ENCODE peak calls at places on chromosome 16, in seven cellular contexts. One of them, this sample, is unnamed.
A peak's percentile ranks its signal among the peaks of the same experiment; 100 is the strongest.

GRCh38 chr16:66391726-66392670 is 25.5 kb downstream of the CDH5 start:
- DNase-seq in esophagus muscularis mucosa: no peak
- DNase-seq in tibial nerve: no peak
- DNase-seq in NB4: no peak
- DNase-seq in kidney: no peak
- DNase-seq in stomach: no peak
- DNase-seq in body of pancreas: no peak
- DNase-seq in this sample: no peak

GRCh38 chr16:22962905-22963304 is 148.9 kb downstream of the HS3ST2 start:
- DNase-seq in esophagus muscularis mucosa: no peak
- DNase-seq in tibial nerve: no peak
- DNase-seq in NB4: no peak
- DNase-seq in kidney: no peak
- DNase-seq in stomach: no peak
- DNase-seq in body of pancreas: no peak
- DNase-seq in this sample: no peak

GRCh38 chr16:19382084-19382801 is 35.4 kb upstream of the TMC5 start:
- DNase-seq in esophagus muscularis mucosa: no peak
- DNase-seq in tibial nerve: no peak
- DNase-seq in NB4: no peak
- DNase-seq in kidney: no peak
- DNase-seq in stomach: peak; percentile 41
- DNase-seq in body of pancreas: no peak
- DNase-seq in this sample: no peak

GRCh38 chr16:50800074-50800473 is 58.2 kb downstream of the CYLD start:
- DNase-seq in esophagus muscularis mucosa: no peak
- DNase-seq in tibial nerve: no peak
- DNase-seq in NB4: no peak
- DNase-seq in kidney: no peak
- DNase-seq in stomach: no peak
- DNase-seq in body of pancreas: no peak
- DNase-seq in this sample: no peak

GRCh38 chr16:69845181-69845580 is 83.0 kb downstream of the WWP2 start:
- DNase-seq in esophagus muscularis mucosa: no peak
- DNase-seq in tibial nerve: no peak
- DNase-seq in NB4: no peak
- DNase-seq in kidney: no peak
- DNase-seq in stomach: no peak
- DNase-seq in body of pancreas: no peak
- DNase-seq in this sample: no peak

GRCh38 chr16:12406840-12407690 is 396.6 kb downstream of the CPPED1 start:
- DNase-seq in esophagus muscularis mucosa: no peak
- DNase-seq in tibial nerve: no peak
- DNase-seq in NB4: no peak
- DNase-seq in kidney: no peak
- DNase-seq in stomach: no peak
- DNase-seq in body of pancreas: no peak
- DNase-seq in this sample: no peak

GRCh38 chr16:47565454-47565853 is 104.3 kb downstream of the PHKB start:
- DNase-seq in esophagus muscularis mucosa: peak; percentile 92
- DNase-seq in tibial nerve: peak; percentile 24
- DNase-seq in NB4: peak; percentile 97
- DNase-seq in kidney: no peak
- DNase-seq in stomach: no peak
- DNase-seq in body of pancreas: peak; percentile 16
- DNase-seq in this sample: no peak

GRCh38 chr16:46899443-46900143 is 15.4 kb downstream of the GPT2 start:
- DNase-seq in esophagus muscularis mucosa: no peak
- DNase-seq in tibial nerve: no peak
- DNase-seq in NB4: peak; percentile 39
- DNase-seq in kidney: no peak
- DNase-seq in stomach: no peak
- DNase-seq in body of pancreas: no peak
- DNase-seq in this sample: no peak

GRCh38 chr16:50297301-50298074 is 31.1 kb downstream of the ADCY7 start:
- DNase-seq in esophagus muscularis mucosa: no peak
- DNase-seq in tibial nerve: no peak
- DNase-seq in NB4: no peak
- DNase-seq in kidney: peak; percentile 70
- DNase-seq in stomach: no peak
- DNase-seq in body of pancreas: no peak
- DNase-seq in this sample: peak; percentile 63

GRCh38 chr16:56571525-56571924 is 6.7 kb downstream of the MT4 start:
- DNase-seq in esophagus muscularis mucosa: no peak
- DNase-seq in tibial nerve: no peak
- DNase-seq in NB4: no peak
- DNase-seq in kidney: no peak
- DNase-seq in stomach: no peak
- DNase-seq in body of pancreas: no peak
- DNase-seq in this sample: no peak

GRCh38 chr16:29804455-29805231 is 1.7 kb upstream of the MAZ start:
- DNase-seq in esophagus muscularis mucosa: no peak
- DNase-seq in tibial nerve: peak; percentile 30
- DNase-seq in NB4: peak; percentile 79
- DNase-seq in kidney: no peak
- DNase-seq in stomach: peak; percentile 39
- DNase-seq in body of pancreas: peak; percentile 55
- DNase-seq in this sample: peak; percentile 86

GRCh38 chr16:59259964-59260348 is 525.8 kb upstream of the GOT2 start:
- DNase-seq in esophagus muscularis mucosa: no peak
- DNase-seq in tibial nerve: no peak
- DNase-seq in NB4: peak; percentile 59
- DNase-seq in kidney: no peak
- DNase-seq in stomach: no peak
- DNase-seq in body of pancreas: no peak
- DNase-seq in this sample: no peak

GRCh38 chr16:27769561-27770222 is 219.7 kb downstream of the KATNIP start:
- DNase-seq in esophagus muscularis mucosa: no peak
- DNase-seq in tibial nerve: no peak
- DNase-seq in NB4: no peak
- DNase-seq in kidney: peak; percentile 59
- DNase-seq in stomach: no peak
- DNase-seq in body of pancreas: no peak
- DNase-seq in this sample: no peak

GRCh38 chr16:85163278-85164112 is 51.2 kb upstream of the CIBAR2 start:
- DNase-seq in esophagus muscularis mucosa: no peak
- DNase-seq in tibial nerve: no peak
- DNase-seq in NB4: no peak
- DNase-seq in kidney: no peak
- DNase-seq in stomach: no peak
- DNase-seq in body of pancreas: no peak
- DNase-seq in this sample: no peak

GRCh38 chr16:80459331-80459777 is 81.4 kb upstream of the DYNLRB2 start:
- DNase-seq in esophagus muscularis mucosa: no peak
- DNase-seq in tibial nerve: peak; percentile 18
- DNase-seq in NB4: no peak
- DNase-seq in kidney: no peak
- DNase-seq in stomach: no peak
- DNase-seq in body of pancreas: no peak
- DNase-seq in this sample: no peak

GRCh38 chr16:4058386-4058785 is 57.9 kb downstream of the ADCY9 start:
- DNase-seq in esophagus muscularis mucosa: no peak
- DNase-seq in tibial nerve: no peak
- DNase-seq in NB4: no peak
- DNase-seq in kidney: no peak
- DNase-seq in stomach: no peak
- DNase-seq in body of pancreas: no peak
- DNase-seq in this sample: no peak

GRCh38 chr16:64784635-64785034 is 337.2 kb downstream of the CDH11 start:
- DNase-seq in esophagus muscularis mucosa: no peak
- DNase-seq in tibial nerve: no peak
- DNase-seq in NB4: no peak
- DNase-seq in kidney: no peak
- DNase-seq in stomach: no peak
- DNase-seq in body of pancreas: no peak
- DNase-seq in this sample: no peak

GRCh38 chr16:69012906-69013305 is 92.5 kb upstream of the HAS3 start:
- DNase-seq in esophagus muscularis mucosa: no peak
- DNase-seq in tibial nerve: no peak
- DNase-seq in NB4: no peak
- DNase-seq in kidney: no peak
- DNase-seq in stomach: no peak
- DNase-seq in body of pancreas: no peak
- DNase-seq in this sample: no peak

GRCh38 chr16:81873843-81874752 is 95.0 kb downstream of the PLCG2 start:
- DNase-seq in esophagus muscularis mucosa: no peak
- DNase-seq in tibial nerve: peak; percentile 23
- DNase-seq in NB4: peak; percentile 80
- DNase-seq in kidney: no peak
- DNase-seq in stomach: peak; percentile 67
- DNase-seq in body of pancreas: peak; percentile 64
- DNase-seq in this sample: peak; percentile 74

GRCh38 chr16:79651363-79651762 is 50.8 kb upstream of the MAF start:
- DNase-seq in esophagus muscularis mucosa: no peak
- DNase-seq in tibial nerve: peak; percentile 35
- DNase-seq in NB4: no peak
- DNase-seq in kidney: no peak
- DNase-seq in stomach: peak; percentile 59
- DNase-seq in body of pancreas: no peak
- DNase-seq in this sample: no peak

GRCh38 chr16:78925071-78925714 is 675.3 kb downstream of the MAF start:
- DNase-seq in esophagus muscularis mucosa: no peak
- DNase-seq in tibial nerve: no peak
- DNase-seq in NB4: peak; percentile 58
- DNase-seq in kidney: no peak
- DNase-seq in stomach: peak; percentile 51
- DNase-seq in body of pancreas: peak; percentile 40
- DNase-seq in this sample: peak; percentile 70

GRCh38 chr16:72946474-72947194 is 101.3 kb downstream of the ZFHX3 start:
- DNase-seq in esophagus muscularis mucosa: no peak
- DNase-seq in tibial nerve: no peak
- DNase-seq in NB4: no peak
- DNase-seq in kidney: no peak
- DNase-seq in stomach: peak; percentile 48
- DNase-seq in body of pancreas: peak; percentile 84
- DNase-seq in this sample: no peak

GRCh38 chr16:16148755-16149154 is 74.5 kb downstream of the ABCC6 start:
- DNase-seq in esophagus muscularis mucosa: no peak
- DNase-seq in tibial nerve: no peak
- DNase-seq in NB4: no peak
- DNase-seq in kidney: peak; percentile 59
- DNase-seq in stomach: no peak
- DNase-seq in body of pancreas: no peak
- DNase-seq in this sample: peak; percentile 57

GRCh38 chr16:53048139-53048915 is 4.4 kb downstream of the CHD9NB start:
- DNase-seq in esophagus muscularis mucosa: no peak
- DNase-seq in tibial nerve: no peak
- DNase-seq in NB4: no peak
- DNase-seq in kidney: no peak
- DNase-seq in stomach: no peak
- DNase-seq in body of pancreas: no peak
- DNase-seq in this sample: no peak

GRCh38 chr16:65071371-65072311 is 50.2 kb downstream of the CDH11 start:
- DNase-seq in esophagus muscularis mucosa: peak; percentile 91
- DNase-seq in tibial nerve: peak; percentile 32
- DNase-seq in NB4: no peak
- DNase-seq in kidney: peak; percentile 80
- DNase-seq in stomach: no peak
- DNase-seq in body of pancreas: peak; percentile 16
- DNase-seq in this sample: no peak

GRCh38 chr16:76193851-76194620 is 83.2 kb upstream of the CNTNAP4 start:
- DNase-seq in esophagus muscularis mucosa: no peak
- DNase-seq in tibial nerve: no peak
- DNase-seq in NB4: no peak
- DNase-seq in kidney: no peak
- DNase-seq in stomach: no peak
- DNase-seq in body of pancreas: no peak
- DNase-seq in this sample: no peak

GRCh38 chr16:60203525-60204124 is 1469.5 kb upstream of the GOT2 start:
- DNase-seq in esophagus muscularis mucosa: no peak
- DNase-seq in tibial nerve: no peak
- DNase-seq in NB4: peak; percentile 29
- DNase-seq in kidney: no peak
- DNase-seq in stomach: no peak
- DNase-seq in body of pancreas: no peak
- DNase-seq in this sample: peak; percentile 5

GRCh38 chr16:70576431-70577255 is 53.0 kb downstream of the SF3B3 start:
- DNase-seq in esophagus muscularis mucosa: no peak
- DNase-seq in tibial nerve: no peak
- DNase-seq in NB4: peak; percentile 70
- DNase-seq in kidney: no peak
- DNase-seq in stomach: no peak
- DNase-seq in body of pancreas: no peak
- DNase-seq in this sample: no peak

GRCh38 chr16:83954577-83955016 is 1.6 kb downstream of the OSGIN1 start:
- DNase-seq in esophagus muscularis mucosa: no peak
- DNase-seq in tibial nerve: peak; percentile 26
- DNase-seq in NB4: peak; percentile 39
- DNase-seq in kidney: peak; percentile 78
- DNase-seq in stomach: peak; percentile 56
- DNase-seq in body of pancreas: peak; percentile 73
- DNase-seq in this sample: peak; percentile 61
- H3K4me3 ChIP-seq in esophagus muscularis mucosa: peak overlapping the region; percentile 67
- H3K4me3 ChIP-seq in tibial nerve: peak overlapping the region; percentile 54
- H3K4me3 ChIP-seq in NB4: no peak overlapping the region
- H3K4me3 ChIP-seq in kidney: peak overlapping the region; percentile 91
- H3K4me3 ChIP-seq in stomach: peak overlapping the region; percentile 52
- H3K4me3 ChIP-seq in body of pancreas: no peak overlapping the region
- H3K4me3 ChIP-seq in this sample: no peak overlapping the region

GRCh38 chr16:7364054-7364407 is 31.4 kb downstream of the RBFOX1 start:
- DNase-seq in esophagus muscularis mucosa: no peak
- DNase-seq in tibial nerve: no peak
- DNase-seq in NB4: no peak
- DNase-seq in kidney: no peak
- DNase-seq in stomach: no peak
- DNase-seq in body of pancreas: no peak
- DNase-seq in this sample: no peak
- H3K4me3 ChIP-seq in esophagus muscularis mucosa: no peak overlapping the region
- H3K4me3 ChIP-seq in tibial nerve: no peak overlapping the region
- H3K4me3 ChIP-seq in NB4: no peak overlapping the region
- H3K4me3 ChIP-seq in kidney: no peak overlapping the region
- H3K4me3 ChIP-seq in stomach: no peak overlapping the region
- H3K4me3 ChIP-seq in body of pancreas: no peak overlapping the region
- H3K4me3 ChIP-seq in this sample: no peak overlapping the region

GRCh38 chr16:31476305-31477219 is 4.6 kb downstream of the TGFB1I1 start:
- DNase-seq in esophagus muscularis mucosa: no peak
- DNase-seq in tibial nerve: peak; percentile 51
- DNase-seq in NB4: peak; percentile 89
- DNase-seq in kidney: peak; percentile 97
- DNase-seq in stomach: peak; percentile 93
- DNase-seq in body of pancreas: peak; percentile 90
- DNase-seq in this sample: peak; percentile 98
- H3K4me3 ChIP-seq in esophagus muscularis mucosa: peak overlapping the region; percentile 36
- H3K4me3 ChIP-seq in tibial nerve: peak overlapping the region; percentile 48
- H3K4me3 ChIP-seq in NB4: peak overlapping the region; percentile 62
- H3K4me3 ChIP-seq in kidney: peak overlapping the region; percentile 61
- H3K4me3 ChIP-seq in stomach: peak overlapping the region; percentile 40
- H3K4me3 ChIP-seq in body of pancreas: peak overlapping the region; percentile 55
- H3K4me3 ChIP-seq in this sample: peak overlapping the region; percentile 70

DNA sequence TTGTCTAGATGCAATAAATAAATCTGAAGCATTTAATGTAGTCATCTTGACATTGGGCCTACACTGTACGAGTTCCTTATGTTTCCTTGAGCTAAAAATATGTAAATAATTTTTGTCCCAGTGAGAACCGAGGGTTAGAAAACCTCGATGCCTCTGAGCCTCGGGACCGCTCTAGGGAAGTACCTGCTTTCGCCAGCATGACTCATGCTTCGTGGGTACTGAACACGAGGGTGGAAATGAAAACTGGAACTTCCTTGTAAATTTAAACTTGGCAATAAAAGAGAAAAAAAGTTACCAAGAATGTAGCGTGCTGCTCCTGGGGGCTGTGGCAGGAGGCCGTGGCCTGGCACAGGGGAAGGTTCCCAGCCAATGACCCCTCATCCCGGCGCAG is 74.1 kb downstream of the SOCS1 start:
- DNase-seq in esophagus muscularis mucosa: no peak
- DNase-seq in tibial nerve: no peak
- DNase-seq in NB4: peak; percentile 61
- DNase-seq in kidney: no peak
- DNase-seq in stomach: no peak
- DNase-seq in body of pancreas: no peak
- DNase-seq in this sample: no peak
- H3K4me3 ChIP-seq in esophagus muscularis mucosa: no peak overlapping the region
- H3K4me3 ChIP-seq in tibial nerve: no peak overlapping the region
- H3K4me3 ChIP-seq in NB4: no peak overlapping the region
- H3K4me3 ChIP-seq in kidney: no peak overlapping the region
- H3K4me3 ChIP-seq in stomach: no peak overlapping the region
- H3K4me3 ChIP-seq in body of pancreas: no peak overlapping the region
- H3K4me3 ChIP-seq in this sample: no peak overlapping the region